ENCODE peak calls at places on chromosomes 16 and 17, in seven cellular contexts. Q is HCT116, U is NCI-H226, B is AG20443, C is cardiac septum, D is BE2C, J is T follicular helper cell. S is an unnamed sample.

GRCh38 chr17:9217151-9218067 is 196.1 kb downstream of the NTN1 start:
- DNase-seq in Q (no peak), D (no peak), C (no peak), B (peak), U (peak), J (no peak), S (no peak)

GRCh38 chr17:50055055-50055425 is 870 bp upstream of the ITGA3 start:
- DNase-seq in Q (peak), B (no peak), J (no peak), D (no peak), U (peak), C (no peak), S (peak)

GRCh38 chr17:69814031-69814430 is 261.0 kb upstream of the KCNJ16 start:
- DNase-seq in D (no peak), U (no peak), C (no peak), B (no peak), J (no peak), Q (no peak), S (no peak)

GRCh38 chr16:49022351-49022963 is 259.2 kb downstream of the CBLN1 start:
- DNase-seq in B (no peak), C (peak), Q (no peak), J (no peak), D (no peak), U (no peak), S (no peak)

GRCh38 chr17:8222380-8222629 is 11.9 kb upstream of the AURKB start:
- DNase-seq in J (no peak), C (no peak), Q (peak), D (no peak), U (no peak), B (no peak), S (no peak)

GRCh38 chr16:87850009-87851006 is 19.0 kb downstream of the SLC7A5 start:
- DNase-seq in B (peak), C (peak), Q (no peak), D (peak), J (peak), U (no peak), S (peak)

GRCh38 chr17:12041316-12041715 is 20.6 kb downstream of the MAP2K4 start:
- DNase-seq in Q (peak), U (peak), D (no peak), B (peak), J (no peak), C (no peak), S (no peak)

GRCh38 chr16:6122401-6122800 is 1024.8 kb upstream of the EEF2KMT start:
- DNase-seq in U (no peak), Q (no peak), B (no peak), C (no peak), D (no peak), J (no peak), S (no peak)

GRCh38 chr16:89761304-89761922 is 40.1 kb downstream of the ZNF276 start:
- DNase-seq in C (no peak), B (no peak), D (no peak), Q (no peak), J (no peak), U (no peak), S (no peak)

GRCh38 chr17:80749611-80750010 is 205.0 kb downstream of the RPTOR start:
- DNase-seq in J (no peak), B (no peak), Q (no peak), U (no peak), C (no peak), D (no peak), S (no peak)

GRCh38 chr17:41328207-41328606 is 12.7 kb upstream of the KRTAP17-1 start:
- DNase-seq in J (no peak), B (no peak), C (no peak), D (no peak), Q (no peak), U (no peak), S (no peak)

GRCh38 chr17:19249681-19250080 is 12.5 kb downstream of the EPN2 start:
- DNase-seq in Q (no peak), D (no peak), J (no peak), U (no peak), C (no peak), B (no peak), S (no peak)

GRCh38 chr16:23452221-23452571 is 793 bp downstream of the COG7 start:
- DNase-seq in C (no peak), D (no peak), U (no peak), J (no peak), Q (no peak), B (no peak), S (no peak)